ENCODE peak calls at places on chromosomes 5 and 9, in nine cellular contexts. B is activated naive CD4-positive, alpha-beta T cell; T is NCI-H69; M is GM12891; G is heart left ventricle; N is activated CD4-positive, alpha-beta T cell treated with anti-CD3 and anti-CD28 coated beads for 48 hours; J is NCI-H1694 treated with DMSO at 0.1 percent for 48 hours; S is tibial artery; H is SK-MEL-5. W is an unnamed sample.

GRCh38 chr9:107866912-107867311 is 377.3 kb upstream of the KLF4 start:
- DNase-seq in B (no peak), T (no peak), M (no peak), G (no peak), N (no peak), J (no peak), S (no peak), H (no peak), W (no peak)

GRCh38 chr5:5314626-5315025 is 107.9 kb upstream of the ICE1 start:
- DNase-seq in B (no peak), T (no peak), M (no peak), G (no peak), N (no peak), J (no peak), S (no peak), H (no peak), W (no peak)

GRCh38 chr9:75692309-75692708 is 198.2 kb upstream of the PCSK5 start:
- DNase-seq in B (no peak), T (no peak), M (no peak), G (no peak), N (no peak), J (no peak), S (no peak), H (no peak), W (no peak)

GRCh38 chr5:150596826-150597225 is 43.6 kb upstream of the SYNPO start:
- DNase-seq in B (no peak), T (no peak), M (no peak), G (no peak), N (no peak), J (no peak), S (no peak), H (no peak), W (no peak)

GRCh38 chr9:136728548-136729123 is 14.1 kb downstream of the LCN10 start:
- DNase-seq in B (no peak), T (peak), M (no peak), G (no peak), N (no peak), J (no peak), S (peak), H (no peak), W (no peak)

GRCh38 chr5:89012361-89012760 is 129.4 kb upstream of the MEF2C start:
- DNase-seq in B (no peak), T (no peak), M (no peak), G (no peak), N (no peak), J (no peak), S (no peak), H (no peak), W (no peak)

GRCh38 chr9:95857122-95857521 is 18.4 kb upstream of the ERCC6L2 start:
- DNase-seq in B (no peak), T (peak), M (no peak), G (no peak), N (no peak), J (peak), S (no peak), H (no peak), W (no peak)

GRCh38 chr5:116703923-116704322 is 129.3 kb upstream of the SEMA6A start:
- DNase-seq in B (no peak), T (no peak), M (no peak), G (no peak), N (no peak), J (no peak), S (no peak), H (no peak), W (no peak)

GRCh38 chr5:81789033-81789432 is 38.1 kb upstream of the SSBP2 start:
- DNase-seq in B (no peak), T (no peak), M (no peak), G (no peak), N (no peak), J (no peak), S (no peak), H (peak), W (no peak)

GRCh38 chr5:88877826-88878225 is 5.2 kb downstream of the MEF2C start:
- DNase-seq in B (no peak), T (no peak), M (no peak), G (no peak), N (no peak), J (no peak), S (no peak), H (peak), W (no peak)

GRCh38 chr9:126122901-126123616 is 203.6 kb upstream of the MVB12B start:
- DNase-seq in B (no peak), T (no peak), M (no peak), G (no peak), N (no peak), J (no peak), S (no peak), H (no peak), W (no peak)

GRCh38 chr9:132725306-132725705 is 55.0 kb downstream of the GTF3C4 start:
- DNase-seq in B (no peak), T (no peak), M (no peak), G (no peak), N (no peak), J (no peak), S (peak), H (no peak), W (no peak)

GRCh38 chr9:90878562-90878961 is 76.9 kb downstream of the SYK start:
- DNase-seq in B (no peak), T (no peak), M (no peak), G (no peak), N (no peak), J (no peak), S (no peak), H (no peak), W (no peak)

GRCh38 chr5:75260708-75261107 is 24.0 kb upstream of the ANKRD31 start:
- DNase-seq in B (no peak), T (no peak), M (no peak), G (no peak), N (no peak), J (no peak), S (no peak), H (no peak), W (no peak)

GRCh38 chr9:5042661-5043178 is 57.6 kb downstream of the JAK2 start:
- DNase-seq in B (no peak), T (peak), M (no peak), G (peak), N (no peak), J (no peak), S (peak), H (no peak), W (no peak)

GRCh38 chr5:126354012-126354856 is 69.0 kb upstream of the GRAMD2B start:
- DNase-seq in B (no peak), T (peak), M (no peak), G (no peak), N (no peak), J (peak), S (no peak), H (peak), W (no peak)

GRCh38 chr5:151058301-151058700 is 22.5 kb downstream of the TNIP1 start:
- DNase-seq in B (no peak), T (no peak), M (no peak), G (peak), N (no peak), J (no peak), S (no peak), H (no peak), W (no peak)

GRCh38 chr5:126544087-126544740 is 50.8 kb downstream of the ALDH7A1 start:
- DNase-seq in B (no peak), T (peak), M (peak), G (no peak), N (peak), J (peak), S (no peak), H (peak), W (no peak)

GRCh38 chr5:130710596-130710995 is 454.5 kb downstream of the HINT1 start:
- DNase-seq in B (no peak), T (no peak), M (no peak), G (no peak), N (no peak), J (no peak), S (no peak), H (no peak), W (no peak)

GRCh38 chr5:151477106-151477505 is 29.7 kb downstream of the SLC36A1 start:
- DNase-seq in B (no peak), T (no peak), M (no peak), G (no peak), N (no peak), J (no peak), S (no peak), H (no peak), W (no peak)

GRCh38 chr9:21817176-21817575 is 14.7 kb downstream of the MTAP start:
- DNase-seq in B (no peak), T (no peak), M (no peak), G (no peak), N (no peak), J (no peak), S (no peak), H (no peak), W (no peak)

GRCh38 chr5:36631575-36632362 is 25.4 kb downstream of the SLC1A3 start:
- DNase-seq in B (no peak), T (no peak), M (no peak), G (no peak), N (no peak), J (no peak), S (no peak), H (no peak), W (no peak)

GRCh38 chr9:113988951-113989780 is 88.9 kb downstream of the AMBP start:
- DNase-seq in B (no peak), T (no peak), M (no peak), G (peak), N (no peak), J (no peak), S (peak), H (no peak), W (no peak)

GRCh38 chr5:151686673-151687378 is at the start of gene SPARC:
- DNase-seq in B (no peak), T (peak), M (no peak), G (peak), N (peak), J (peak), S (peak), H (peak), W (no peak)

GRCh38 chr9:125912667-125913066 is 165.5 kb downstream of the PBX3 start:
- DNase-seq in B (no peak), T (no peak), M (no peak), G (no peak), N (no peak), J (no peak), S (no peak), H (no peak), W (no peak)

GRCh38 chr9:114662081-114662989 is 4.7 kb upstream of the TEX53 start:
- DNase-seq in B (peak), T (peak), M (peak), G (no peak), N (peak), J (no peak), S (no peak), H (peak), W (peak)

GRCh38 chr9:135929656-135930445 is 22.5 kb upstream of the CAMSAP1 start:
- DNase-seq in B (no peak), T (no peak), M (no peak), G (no peak), N (no peak), J (no peak), S (no peak), H (no peak), W (no peak)

GRCh38 chr5:56616454-56617160 is 198.7 kb upstream of the MAP3K1 start:
- DNase-seq in B (no peak), T (peak), M (no peak), G (no peak), N (no peak), J (no peak), S (no peak), H (peak), W (no peak)

GRCh38 chr5:132778129-132778528 is 1.1 kb upstream of the SEPTIN8 start:
- DNase-seq in B (no peak), T (no peak), M (no peak), G (no peak), N (no peak), J (no peak), S (no peak), H (no peak), W (no peak)

GRCh38 chr9:1979815-1980367 is 35.3 kb upstream of the SMARCA2 start:
- DNase-seq in B (no peak), T (no peak), M (no peak), G (peak), N (no peak), J (peak), S (no peak), H (no peak), W (no peak)

GRCh38 chr9:128945798-128946501 is 1.5 kb downstream of the DOLK start:
- DNase-seq in B (no peak), T (no peak), M (no peak), G (no peak), N (no peak), J (no peak), S (no peak), H (no peak), W (no peak)

GRCh38 chr9:87336914-87337333 is 160.7 kb upstream of the DAPK1 start:
- DNase-seq in B (no peak), T (peak), M (no peak), G (no peak), N (peak), J (peak), S (no peak), H (peak), W (no peak)

GRCh38 chr9:35828716-35829083 is at the start of gene FAM221B:
- DNase-seq in B (no peak), T (peak), M (no peak), G (peak), N (peak), J (no peak), S (no peak), H (no peak), W (no peak)

GRCh38 chr5:83776437-83777031 is 55.9 kb upstream of the HAPLN1 start:
- DNase-seq in B (no peak), T (no peak), M (no peak), G (no peak), N (no peak), J (no peak), S (no peak), H (peak), W (no peak)

W was measured in central memory CD8-positive, alpha-beta T cell.